ENCODE peak calls at places on chromosomes 5 and 9, in nine cellular contexts. O is esophagus squamous epithelium, F is heart left ventricle, M is uterus, D is stomach, X is Peyer's patch, I is breast epithelium, Z is upper lobe of left lung, K is adrenal gland. A is an unnamed sample.
A peak's percentile ranks its signal among the peaks of the same experiment; 100 is the strongest.

GRCh38 chr5:121915765-121916164 is 46.0 kb upstream of the SRFBP1 start:
- DNase-seq in O (no peak), F (no peak), M (no peak), D (no peak), X (no peak), I (no peak), Z (no peak), K (no peak), A (no peak)

GRCh38 chr5:151671979-151672378 is 14.7 kb downstream of the SPARC start:
- DNase-seq in O (no peak), F (no peak), M (peak; percentile 76), D (no peak), X (no peak), I (peak; percentile 44), Z (no peak), K (peak; percentile 64), A (no peak)

GRCh38 chr9:82254646-82255367 is 266.2 kb downstream of the SPATA31D1 start:
- DNase-seq in O (no peak), F (no peak), M (no peak), D (no peak), X (no peak), I (no peak), Z (no peak), K (no peak), A (no peak)

GRCh38 chr5:65105301-65105700 is 336.6 kb downstream of the CWC27 start:
- DNase-seq in O (no peak), F (no peak), M (no peak), D (no peak), X (no peak), I (no peak), Z (no peak), K (no peak), A (no peak)

GRCh38 chr9:127174386-127175318 is 52.2 kb upstream of the ANGPTL2 start:
- DNase-seq in O (no peak), F (no peak), M (peak; percentile 9), D (peak; percentile 14), X (peak; percentile 18), I (peak; percentile 7), Z (no peak), K (no peak), A (no peak)

GRCh38 chr9:136327313-136327971 is at the start of gene GPSM1:
- DNase-seq in O (no peak), F (peak; percentile 78), M (no peak), D (no peak), X (no peak), I (no peak), Z (peak; percentile 92), K (no peak), A (no peak)

GRCh38 chr5:132834057-132834456 is 3.6 kb upstream of the SHROOM1 start:
- DNase-seq in O (no peak), F (no peak), M (no peak), D (no peak), X (no peak), I (no peak), Z (no peak), K (no peak), A (no peak)

GRCh38 chr5:87277279-87277835 is 9.7 kb downstream of the RASA1 start:
- DNase-seq in O (no peak), F (no peak), M (no peak), D (no peak), X (no peak), I (no peak), Z (no peak), K (no peak), A (no peak)

GRCh38 chr9:135341612-135342169 is 137.9 kb upstream of the PPP1R26 start:
- DNase-seq in O (no peak), F (no peak), M (no peak), D (no peak), X (no peak), I (no peak), Z (peak; percentile 67), K (no peak), A (no peak)

GRCh38 chr9:36985769-36986547 is 48.1 kb downstream of the PAX5 start:
- DNase-seq in O (no peak), F (no peak), M (no peak), D (no peak), X (no peak), I (no peak), Z (peak; percentile 82), K (no peak), A (no peak)
- H3K4me3 ChIP-seq in O (no peak overlapping the region), F (no peak overlapping the region), M (no peak overlapping the region), D (peak overlapping the region; percentile 50), X (no peak overlapping the region), I (peak overlapping the region; percentile 39), Z (no peak overlapping the region), K (no peak overlapping the region), A (no peak overlapping the region)

GRCh38 chr5:16936150-16937022 is at the start of gene MYO10:
- DNase-seq in O (no peak), F (peak; percentile 76), M (peak; percentile 71), D (peak; percentile 87), X (peak; percentile 83), I (peak; percentile 57), Z (peak; percentile 97), K (peak; percentile 84), A (peak; percentile 62)
- TF ChIP-seq POLR2A in O (no peak), F (peak; percentile 56), M (peak; percentile 40), D (no peak), X (peak; percentile 84), I (no peak), Z (peak; percentile 84), K (no peak), A (peak; percentile 84)

GRCh38 chr9:93278164-93278563 is 94.2 kb downstream of the WNK2 start:
- DNase-seq in O (no peak), F (no peak), M (no peak), D (no peak), X (no peak), I (peak; percentile 3), Z (no peak), K (peak; percentile 1), A (no peak)

GRCh38 chr9:93270976-93271375 is 87.0 kb downstream of the WNK2 start:
- DNase-seq in O (no peak), F (no peak), M (no peak), D (peak; percentile 18), X (peak; percentile 43), I (peak; percentile 6), Z (no peak), K (peak; percentile 0), A (no peak)

GRCh38 chr9:93280661-93281259 is 96.8 kb downstream of the WNK2 start:
- DNase-seq in O (no peak), F (no peak), M (no peak), D (no peak), X (no peak), I (no peak), Z (no peak), K (no peak), A (no peak)

DNA sequence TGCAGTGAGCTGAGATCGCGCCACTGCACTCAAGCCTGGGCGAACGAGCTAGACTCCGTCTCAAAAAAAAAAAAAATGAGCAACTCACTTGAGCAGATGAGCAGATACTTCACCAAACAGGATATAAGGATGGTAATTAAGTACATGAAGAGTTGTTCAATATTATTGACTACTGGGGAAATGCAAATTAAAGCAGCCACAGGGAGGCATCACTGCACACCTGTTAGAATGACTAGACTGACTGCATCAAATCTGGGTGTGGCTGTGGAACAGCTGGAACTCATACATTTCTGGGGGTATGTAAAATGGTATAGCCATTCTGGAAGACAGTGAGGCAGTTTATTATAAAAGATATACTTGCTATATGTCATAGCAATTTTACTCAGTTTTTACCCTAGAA is 93.0 kb downstream of the WNK2 start:
- DNase-seq in O (no peak), F (no peak), M (no peak), D (peak; percentile 17), X (peak; percentile 54), I (no peak), Z (no peak), K (no peak), A (no peak)
- H3K9me3 ChIP-seq in O (no peaks in the 10 kb centered on the region), F (no peaks in the 10 kb centered on the region), M (peaks cover 7% of the 10 kb centered on the region), D (no peaks in the 10 kb centered on the region), X (no peaks in the 10 kb centered on the region), I (no peaks in the 10 kb centered on the region), Z (no peaks in the 10 kb centered on the region), K (no peaks in the 10 kb centered on the region), A (no peaks in the 10 kb centered on the region)

DNA sequence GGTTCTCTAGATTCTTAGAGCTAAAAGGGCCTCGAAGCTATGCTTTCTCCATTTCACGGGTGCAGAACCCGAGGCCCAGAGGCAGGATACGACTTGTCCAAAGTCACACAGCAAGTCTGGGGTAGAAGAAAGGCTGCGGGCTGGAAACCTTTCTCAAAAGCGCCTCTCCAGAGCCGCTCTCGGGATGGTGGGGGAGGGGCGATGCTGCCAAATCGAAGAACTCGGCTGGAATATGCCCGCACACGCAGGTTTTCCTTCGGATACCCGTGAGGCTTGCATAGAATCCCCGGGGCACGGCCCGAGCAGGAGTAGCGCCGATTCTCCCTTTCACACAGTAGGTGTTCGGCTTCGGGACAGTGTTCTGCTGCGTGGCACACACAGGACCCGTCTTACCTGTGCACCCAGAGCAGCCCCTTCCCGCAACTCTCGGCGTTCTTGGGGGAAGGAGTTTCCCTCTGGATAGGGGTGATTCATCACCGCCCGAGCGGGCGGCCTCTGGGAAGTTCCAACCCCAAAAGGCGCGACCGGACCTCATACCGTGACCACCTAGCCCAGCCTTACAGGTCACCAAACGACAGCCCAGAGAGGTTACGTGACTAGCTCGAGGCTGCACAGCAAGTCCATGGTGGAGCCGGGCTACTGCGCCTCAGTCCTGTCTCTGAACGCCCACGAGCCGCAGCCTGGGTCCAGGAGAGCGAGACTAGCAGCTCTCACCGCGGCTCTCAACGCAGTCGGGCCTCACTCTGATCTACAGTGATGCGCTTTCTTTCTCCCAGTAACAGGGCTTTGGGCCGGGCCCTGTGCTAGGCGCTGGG is 4.1 kb downstream of the PAX5 start:
- DNase-seq in O (no peak), F (no peak), M (no peak), D (no peak), X (no peak), I (no peak), Z (peak; percentile 50), K (no peak), A (no peak)
- H3K4me3 ChIP-seq in O (no peak overlapping the region), F (no peak overlapping the region), M (no peak overlapping the region), D (peak overlapping the region; percentile 24), X (peak overlapping the region; percentile 36), I (peak overlapping the region; percentile 41), Z (no peak overlapping the region), K (no peak overlapping the region), A (no peak overlapping the region)

DNA sequence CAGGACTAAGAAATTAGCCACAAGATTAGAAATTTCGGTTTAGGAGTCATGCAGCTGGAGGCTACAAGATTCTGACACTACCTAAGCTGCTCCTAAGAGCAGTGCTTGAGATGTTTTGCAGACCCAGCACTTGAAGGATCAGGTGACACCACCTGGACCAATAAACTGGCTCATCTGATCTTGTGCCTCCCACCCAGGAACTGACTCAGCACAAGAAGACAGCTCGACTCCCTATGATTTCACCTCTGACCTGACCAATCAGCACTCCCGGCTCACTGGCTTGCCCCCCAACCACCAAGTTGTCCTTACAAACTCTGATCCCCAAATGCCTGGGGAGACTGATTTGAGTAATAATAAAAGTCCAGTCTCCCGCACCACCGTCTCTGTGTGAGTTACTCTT is 170.4 kb downstream of the TTC39B start:
- DNase-seq in O (no peak), F (no peak), M (no peak), D (no peak), X (no peak), I (no peak), Z (no peak), K (no peak), A (no peak)
- TF ChIP-seq POLR2A in O (no peak), F (no peak), M (no peak), D (no peak), X (no peak), I (no peak), Z (no peak), K (no peak), A (no peak)

DNA sequence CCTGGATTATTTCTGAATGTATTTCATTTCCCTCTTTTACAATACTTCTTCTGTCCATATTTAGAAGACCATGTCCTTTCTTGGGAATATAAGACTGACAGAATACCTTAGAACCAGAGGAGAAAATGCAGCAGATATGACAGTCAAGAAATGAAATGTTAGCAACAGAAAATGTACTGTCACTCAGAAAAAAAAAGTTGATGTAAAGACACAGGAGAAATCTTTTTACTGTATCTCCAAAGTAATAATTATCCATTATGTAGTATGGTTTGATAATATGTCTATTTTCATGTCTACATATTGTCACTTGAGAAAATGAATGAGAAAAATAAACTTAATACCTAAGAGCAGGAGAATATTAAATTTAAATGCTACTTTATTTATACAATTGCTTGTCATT is 652.1 kb downstream of the GABRG2 start:
- DNase-seq in O (no peak), F (no peak), M (no peak), D (no peak), X (no peak), I (no peak), Z (no peak), K (no peak), A (no peak)
- H3K9me3 ChIP-seq in O (peaks cover 24% of the 10 kb centered on the region), F (no peaks in the 10 kb centered on the region), M (no peaks in the 10 kb centered on the region), D (peaks cover 3% of the 10 kb centered on the region), X (no peaks in the 10 kb centered on the region), I (no peaks in the 10 kb centered on the region), Z (no peaks in the 10 kb centered on the region), K (peaks cover 7% of the 10 kb centered on the region), A (no peaks in the 10 kb centered on the region)